ENCODE peak calls at places on chromosomes 7 and 10, in six cellular contexts. A is psoas muscle, O is Panc1, S is upper lobe of right lung, V is brain microvascular endothelial cell, G is heart right ventricle. E is an unnamed sample.

GRCh38 chr10:132396495-132397035 is 435 bp upstream of the PWWP2B start:
- DNase-seq in A (peak), S (peak), V (no peak), G (peak), O (no peak), E (no peak)

GRCh38 chr10:79349766-79350406 is 2.6 kb downstream of the PPIF start:
- DNase-seq in O (no peak), S (no peak), A (no peak), V (no peak), G (no peak), E (no peak)

GRCh38 chr10:132876967-132877366 is 65.4 kb downstream of the CFAP46 start:
- DNase-seq in O (no peak), G (peak), S (peak), A (peak), V (no peak), E (no peak)

GRCh38 chr7:142385528-142386340 is 127.9 kb upstream of the PRSS58 start:
- DNase-seq in O (peak), V (peak), S (no peak), G (peak), A (peak), E (no peak)

GRCh38 chr7:74583630-74584029 is 73.9 kb upstream of the GTF2I start:
- DNase-seq in S (no peak), G (no peak), O (no peak), A (no peak), V (no peak), E (peak)

GRCh38 chr10:44962870-44963738 is 3.5 kb downstream of the RASSF4 start:
- DNase-seq in G (no peak), S (no peak), V (no peak), A (peak), O (no peak), E (no peak)

GRCh38 chr7:55063633-55064032 is 44.8 kb downstream of the EGFR start:
- DNase-seq in S (no peak), O (no peak), A (no peak), V (peak), G (no peak), E (no peak)

GRCh38 chr7:13117103-13117502 is 429.7 kb downstream of the ARL4A start:
- DNase-seq in S (no peak), G (no peak), O (no peak), A (no peak), V (peak), E (no peak)

GRCh38 chr10:126060232-126060935 is 164.0 kb downstream of the FANK1 start:
- DNase-seq in O (peak), S (no peak), G (no peak), V (peak), A (peak), E (no peak)

GRCh38 chr7:107213193-107213788 is 44.5 kb downstream of the HBP1 start:
- DNase-seq in A (peak), V (no peak), O (no peak), S (no peak), G (peak), E (no peak)

GRCh38 chr10:3745582-3745981 is 39.4 kb downstream of the KLF6 start:
- DNase-seq in V (no peak), O (no peak), S (no peak), G (no peak), A (no peak), E (no peak)

GRCh38 chr7:19122018-19122588 is 4.7 kb upstream of the TWIST1 start:
- DNase-seq in G (no peak), V (peak), S (no peak), O (peak), A (no peak), E (no peak)

GRCh38 chr10:128265596-128265995 is 139.4 kb upstream of the MKI67 start:
- DNase-seq in G (no peak), A (no peak), S (no peak), O (no peak), V (no peak), E (no peak)

GRCh38 chr7:54932818-54933543 is 85.8 kb upstream of the EGFR start:
- DNase-seq in G (peak), V (peak), O (no peak), S (peak), A (peak), E (no peak)

GRCh38 chr10:3803884-3804741 is 19.1 kb upstream of the KLF6 start:
- DNase-seq in S (no peak), A (no peak), G (no peak), O (no peak), V (no peak), E (no peak)

GRCh38 chr10:101354584-101355070 is 662 bp downstream of the BTRC start:
- DNase-seq in O (no peak), G (no peak), V (peak), S (no peak), A (no peak), E (no peak)

GRCh38 chr7:33674804-33675411 is 230.4 kb upstream of the BMPER start:
- DNase-seq in S (no peak), G (no peak), V (no peak), O (no peak), A (no peak), E (no peak)

GRCh38 chr7:135466442-135467206 is 43.3 kb downstream of the CNOT4 start:
- DNase-seq in S (no peak), A (no peak), O (no peak), G (no peak), V (no peak), E (no peak)

GRCh38 chr7:18064242-18064838 is 36.7 kb upstream of the PRPS1L1 start:
- DNase-seq in A (no peak), O (peak), S (no peak), G (no peak), V (peak), E (no peak)

GRCh38 chr10:78178940-78179339 is 145.3 kb downstream of the RPS24 start:
- DNase-seq in S (peak), O (no peak), G (no peak), A (no peak), V (peak), E (no peak)

GRCh38 chr7:103445228-103446020 is 583 bp downstream of the SLC26A5 start:
- DNase-seq in O (no peak), G (no peak), S (no peak), V (no peak), A (no peak), E (no peak)

GRCh38 chr7:50431316-50431715 is 18.8 kb downstream of the FIGNL1 start:
- DNase-seq in V (no peak), S (no peak), G (no peak), A (no peak), O (no peak), E (no peak)

GRCh38 chr10:70478191-70479160 is at the start of gene PALD1:
- DNase-seq in G (peak), O (no peak), A (peak), S (peak), V (no peak), E (no peak)

GRCh38 chr7:137025469-137026175 is 157.2 kb downstream of the CHRM2 start:
- DNase-seq in V (no peak), S (no peak), A (no peak), G (no peak), O (no peak), E (no peak)

GRCh38 chr7:87874066-87874465 is 2.1 kb downstream of the SLC25A40 start:
- DNase-seq in G (no peak), A (no peak), S (no peak), V (no peak), O (no peak), E (no peak)

GRCh38 chr7:106770191-106770590 is 94.9 kb upstream of the PIK3CG start:
- DNase-seq in V (peak), G (no peak), A (no peak), S (no peak), O (no peak), E (peak)

GRCh38 chr10:125768217-125768616 is 7.4 kb downstream of the MMP21 start:
- DNase-seq in O (no peak), G (no peak), A (no peak), V (no peak), S (no peak), E (no peak)

GRCh38 chr10:33153968-33154327 is 180.5 kb downstream of the NRP1 start:
- DNase-seq in S (no peak), O (no peak), V (no peak), G (no peak), A (no peak), E (no peak)

GRCh38 chr7:100211342-100211780 is 8.4 kb upstream of the PVRIG start:
- DNase-seq in G (no peak), S (no peak), O (no peak), A (no peak), V (no peak), E (no peak)

GRCh38 chr10:14782691-14783363 is 8.1 kb upstream of the FAM107B start:
- DNase-seq in V (peak), A (no peak), S (no peak), O (peak), G (no peak), E (no peak)

GRCh38 chr10:78741541-78741940 is 327.2 kb upstream of the ZMIZ1 start:
- DNase-seq in S (no peak), A (no peak), V (no peak), O (no peak), G (no peak), E (no peak)

GRCh38 chr7:152521420-152522337 is 85.9 kb upstream of the KMT2C start:
- DNase-seq in O (no peak), G (no peak), S (no peak), V (no peak), A (no peak), E (no peak)

GRCh38 chr10:24603333-24603732 is 120.4 kb downstream of the ARHGAP21 start:
- DNase-seq in A (no peak), G (no peak), S (no peak), V (peak), O (no peak), E (peak)

GRCh38 chr7:29377718-29378117 is 183.1 kb downstream of the CHN2 start:
- DNase-seq in S (no peak), V (no peak), G (no peak), A (no peak), O (no peak), E (no peak)

GRCh38 chr10:3477683-3478082 is 305.1 kb upstream of the PITRM1 start:
- DNase-seq in V (peak), O (no peak), G (no peak), S (no peak), A (no peak), E (peak)

GRCh38 chr7:69598081-69598486 is at the start of gene AUTS2:
- DNase-seq in S (peak), A (peak), G (peak), V (peak), O (peak), E (no peak)

DNA sequence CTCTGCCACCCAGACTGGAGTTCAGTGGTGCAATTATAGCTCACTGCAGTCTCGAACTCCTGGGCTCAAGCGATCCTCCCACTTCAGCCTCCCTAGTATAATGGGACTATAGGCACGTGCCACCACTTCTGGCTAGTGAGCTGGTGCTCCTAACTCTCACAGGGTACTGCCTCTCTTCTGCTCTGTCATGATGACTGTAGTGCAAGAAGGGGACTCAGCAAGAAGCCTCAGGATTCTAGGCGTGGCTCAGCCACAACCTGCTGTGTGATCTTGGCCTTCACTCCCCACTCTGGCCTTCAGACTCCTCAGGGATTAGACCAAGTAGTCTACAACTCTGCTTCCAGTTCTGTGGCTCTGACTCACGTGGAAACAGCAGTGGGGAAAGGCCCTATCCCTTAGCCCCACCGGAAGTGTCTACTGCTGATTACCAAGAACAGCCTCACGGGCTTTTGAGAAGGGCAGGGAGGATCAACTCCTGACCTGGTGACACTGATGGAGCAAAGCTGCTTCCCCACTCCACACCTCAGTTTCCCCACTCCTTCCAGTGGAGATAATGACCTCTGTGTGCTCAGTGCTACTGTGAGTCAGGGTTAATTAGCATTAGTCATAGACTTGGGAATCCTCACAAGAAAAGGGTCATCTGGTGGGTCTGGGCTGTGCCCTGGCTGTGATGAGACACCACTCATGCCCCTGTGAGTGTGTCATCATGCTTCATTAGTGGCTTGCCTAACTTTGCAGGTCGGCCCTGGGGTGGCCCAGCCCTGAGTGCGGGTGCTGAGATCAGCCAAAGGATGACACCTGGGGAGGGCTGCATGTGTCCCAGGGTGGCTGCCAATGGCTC is 41.1 kb downstream of the ZC3HC1 start:
- DNase-seq in S (no peak), G (no peak), O (peak), A (peak), V (peak), E (peak)
- H3K27ac ChIP-seq in S (peak), G (peak), O (peak), A (peak), V (peak), E (peak)

GRCh38 chr7:131074043-131074442 is 253.6 kb upstream of the MKLN1 start:
- DNase-seq in O (no peak), S (no peak), G (no peak), V (no peak), A (no peak), E (no peak)

GRCh38 chr7:131074585-131074984 is 253.1 kb upstream of the MKLN1 start:
- DNase-seq in O (no peak), A (no peak), S (no peak), G (no peak), V (no peak), E (no peak)

GRCh38 chr7:131076711-131077170 is 250.9 kb upstream of the MKLN1 start:
- DNase-seq in V (peak), S (no peak), A (no peak), G (no peak), O (no peak), E (no peak)

GRCh38 chr7:131076032-131076431 is 251.6 kb upstream of the MKLN1 start:
- DNase-seq in V (peak), S (no peak), G (no peak), O (no peak), A (no peak), E (no peak)

GRCh38 chr7:131075406-131075805 is 252.3 kb upstream of the MKLN1 start:
- DNase-seq in S (no peak), O (no peak), V (no peak), G (no peak), A (no peak), E (no peak)
- H3K27ac ChIP-seq in S (no peak), O (no peak), V (no peak), G (no peak), A (peak), E (no peak)

GRCh38 chr7:105164751-105165150 is 150.7 kb downstream of the KMT2E start:
- DNase-seq in S (no peak), O (no peak), A (no peak), V (no peak), G (no peak), E (no peak)

GRCh38 chr7:105161366-105161765 is 147.4 kb downstream of the KMT2E start:
- DNase-seq in A (no peak), O (no peak), S (no peak), V (no peak), G (no peak), E (no peak)

GRCh38 chr7:105163718-105164117 is 149.7 kb downstream of the KMT2E start:
- DNase-seq in O (no peak), S (no peak), G (no peak), A (no peak), V (no peak), E (no peak)
- H3K27ac ChIP-seq in O (no peak), S (no peak), G (no peak), A (no peak), V (no peak), E (no peak)

GRCh38 chr10:113739031-113739430 is 12.5 kb upstream of the PLEKHS1 start:
- DNase-seq in V (no peak), A (no peak), O (no peak), G (no peak), S (no peak), E (no peak)
- H3K27ac ChIP-seq in V (no peak), A (no peak), O (no peak), G (no peak), S (no peak), E (no peak)

GRCh38 chr7:93835684-93836083 is 54.9 kb downstream of the TFPI2 start:
- DNase-seq in O (no peak), S (no peak), G (no peak), A (no peak), V (no peak), E (no peak)
- H3K27ac ChIP-seq in O (no peak), S (no peak), G (no peak), A (no peak), V (peak), E (no peak)

DNA sequence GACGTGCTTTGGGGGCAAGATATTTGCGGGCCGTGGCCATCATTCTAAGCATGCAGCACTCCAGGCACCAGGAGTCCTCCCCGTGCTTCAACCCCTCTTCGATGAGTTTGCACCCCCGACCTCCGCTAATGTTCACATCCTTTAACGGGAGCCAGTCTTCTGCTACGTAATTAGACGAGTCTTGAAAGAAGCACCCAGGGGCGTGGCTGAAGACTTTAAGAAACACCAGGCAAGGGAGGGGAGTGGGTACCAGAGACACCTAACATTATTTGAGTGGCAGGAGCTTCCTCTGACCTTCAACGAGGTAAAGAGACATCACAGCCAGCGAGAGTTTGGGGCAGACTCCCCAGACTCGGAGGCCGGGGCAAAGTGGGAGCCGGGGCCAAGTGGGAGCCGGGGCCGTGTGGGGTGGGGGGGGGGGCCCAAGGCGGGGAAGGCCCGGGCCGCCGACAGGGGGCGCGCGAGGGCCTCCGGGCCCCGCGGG is 31.1 kb upstream of the TOMM7 start:
- DNase-seq in A (no peak), G (no peak), O (no peak), S (peak), V (no peak), E (no peak)
- H3K27ac ChIP-seq in A (peak), G (peak), O (peak), S (peak), V (no peak), E (peak)

GRCh38 chr7:1159933-1160664 is at the start of gene ZFAND2A:
- DNase-seq in A (peak), G (peak), S (peak), O (peak), V (peak), E (peak)
- H3K27ac ChIP-seq in A (peak), G (peak), S (peak), O (peak), V (peak), E (peak)

DNA sequence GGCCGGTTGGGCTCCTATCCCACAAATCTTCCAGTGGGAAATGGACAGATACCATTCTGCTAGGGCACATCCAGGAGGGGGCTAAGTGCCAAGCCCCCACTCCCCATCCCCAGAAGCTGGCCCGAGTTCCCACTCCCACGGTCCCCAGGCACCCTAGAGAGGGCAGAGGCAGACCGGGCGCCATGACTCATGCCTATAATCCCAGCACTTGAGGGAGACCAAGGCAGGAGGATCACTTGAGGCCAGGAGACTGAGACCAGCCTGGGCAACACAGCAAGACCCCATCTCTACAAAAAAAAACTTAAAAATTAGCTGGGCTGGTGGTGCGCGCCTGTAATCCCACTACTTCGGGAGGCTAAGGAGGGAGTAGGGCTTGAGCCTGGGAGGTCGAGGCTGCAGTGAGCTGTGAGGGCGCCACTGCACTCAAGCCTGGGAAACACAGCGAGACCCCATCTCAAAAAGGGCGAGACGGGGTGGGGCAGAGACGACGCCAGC is 870 bp downstream of the GNA12 start:
- DNase-seq in G (no peak), V (no peak), A (peak), O (no peak), S (no peak), E (no peak)
- H3K27ac ChIP-seq in G (peak), V (no peak), A (peak), O (peak), S (no peak), E (no peak)

GRCh38 chr7:98591926-98592325 is 25.2 kb upstream of the NPTX2 start:
- DNase-seq in V (no peak), S (no peak), G (no peak), O (no peak), A (no peak), E (no peak)

GRCh38 chr7:98599886-98600285 is 17.2 kb upstream of the NPTX2 start:
- DNase-seq in V (no peak), S (no peak), A (no peak), O (no peak), G (no peak), E (no peak)

GRCh38 chr7:98598846-98599615 is 18.1 kb upstream of the NPTX2 start:
- DNase-seq in S (no peak), G (no peak), O (no peak), A (no peak), V (no peak), E (no peak)

GRCh38 chr7:98594348-98594747 is 22.7 kb upstream of the NPTX2 start:
- DNase-seq in G (no peak), A (no peak), S (no peak), V (no peak), O (no peak), E (no peak)

GRCh38 chr7:98594787-98595186 is 22.3 kb upstream of the NPTX2 start:
- DNase-seq in G (no peak), V (no peak), A (no peak), S (no peak), O (no peak), E (no peak)
- H3K27ac ChIP-seq in G (no peak), V (no peak), A (no peak), S (no peak), O (no peak), E (no peak)

GRCh38 chr10:17212802-17213204 is 11.3 kb upstream of the TRDMT1 start:
- DNase-seq in A (no peak), V (no peak), G (no peak), S (no peak), O (no peak), E (no peak)
- H3K27ac ChIP-seq in A (no peak), V (no peak), G (no peak), S (no peak), O (peak), E (no peak)

E was measured in epithelial cell of prostate.